ENCODE peak calls at places on chromosomes 16 and 17, in seven cellular contexts. One of them, this sample, is unnamed.
A peak's percentile ranks its signal among the peaks of the same experiment; 100 is the strongest.

GRCh38 chr16:89171216-89172170 is at the start of gene CDH15:
- DNase-seq in neural crest cell: peak; percentile 79
- DNase-seq in ovary: peak; percentile 73
- DNase-seq in Panc1: peak; percentile 64
- DNase-seq in colonic mucosa: peak; percentile 97
- DNase-seq in adrenal gland: peak; percentile 93
- DNase-seq in tibial artery: peak; percentile 85
- DNase-seq in this sample: peak; percentile 63

GRCh38 chr17:49146620-49147306 is 14.2 kb downstream of the B4GALNT2 start:
- DNase-seq in neural crest cell: no peak
- DNase-seq in ovary: no peak
- DNase-seq in Panc1: peak; percentile 94
- DNase-seq in colonic mucosa: no peak
- DNase-seq in adrenal gland: peak; percentile 11
- DNase-seq in tibial artery: no peak
- DNase-seq in this sample: peak; percentile 76

GRCh38 chr16:58931436-58931835 is 197.3 kb upstream of the GOT2 start:
- DNase-seq in neural crest cell: no peak
- DNase-seq in ovary: no peak
- DNase-seq in Panc1: no peak
- DNase-seq in colonic mucosa: no peak
- DNase-seq in adrenal gland: no peak
- DNase-seq in tibial artery: no peak
- DNase-seq in this sample: peak; percentile 80

GRCh38 chr17:35117984-35118383 is 1.7 kb downstream of the RAD51D start:
- DNase-seq in neural crest cell: no peak
- DNase-seq in ovary: no peak
- DNase-seq in Panc1: no peak
- DNase-seq in colonic mucosa: no peak
- DNase-seq in adrenal gland: no peak
- DNase-seq in tibial artery: no peak
- DNase-seq in this sample: no peak

GRCh38 chr17:21211825-21212479 is 2.0 kb downstream of the TMEM11 start:
- DNase-seq in neural crest cell: no peak
- DNase-seq in ovary: no peak
- DNase-seq in Panc1: no peak
- DNase-seq in colonic mucosa: peak; percentile 52
- DNase-seq in adrenal gland: no peak
- DNase-seq in tibial artery: no peak
- DNase-seq in this sample: no peak

GRCh38 chr16:81005644-81006471 is 827 bp downstream of the CMC2 start:
- DNase-seq in neural crest cell: no peak
- DNase-seq in ovary: peak; percentile 40
- DNase-seq in Panc1: no peak
- DNase-seq in colonic mucosa: peak; percentile 83
- DNase-seq in adrenal gland: peak; percentile 90
- DNase-seq in tibial artery: no peak
- DNase-seq in this sample: no peak

GRCh38 chr17:50169121-50169764 is 3.4 kb downstream of the SGCA start:
- DNase-seq in neural crest cell: peak; percentile 63
- DNase-seq in ovary: peak; percentile 78
- DNase-seq in Panc1: peak; percentile 50
- DNase-seq in colonic mucosa: no peak
- DNase-seq in adrenal gland: peak; percentile 55
- DNase-seq in tibial artery: no peak
- DNase-seq in this sample: no peak

GRCh38 chr17:63537991-63538692 is 12.1 kb upstream of the DCAF7 start:
- DNase-seq in neural crest cell: no peak
- DNase-seq in ovary: no peak
- DNase-seq in Panc1: no peak
- DNase-seq in colonic mucosa: no peak
- DNase-seq in adrenal gland: no peak
- DNase-seq in tibial artery: peak; percentile 53
- DNase-seq in this sample: no peak

GRCh38 chr17:43915561-43915960 is 8.2 kb upstream of the MPP2 start:
- DNase-seq in neural crest cell: no peak
- DNase-seq in ovary: no peak
- DNase-seq in Panc1: no peak
- DNase-seq in colonic mucosa: no peak
- DNase-seq in adrenal gland: no peak
- DNase-seq in tibial artery: no peak
- DNase-seq in this sample: no peak

GRCh38 chr16:23013484-23013883 is 135.8 kb downstream of the USP31 start:
- DNase-seq in neural crest cell: no peak
- DNase-seq in ovary: no peak
- DNase-seq in Panc1: no peak
- DNase-seq in colonic mucosa: no peak
- DNase-seq in adrenal gland: no peak
- DNase-seq in tibial artery: no peak
- DNase-seq in this sample: no peak

GRCh38 chr16:22189473-22190168 is 16.5 kb upstream of the EEF2K start:
- DNase-seq in neural crest cell: no peak
- DNase-seq in ovary: peak; percentile 73
- DNase-seq in Panc1: no peak
- DNase-seq in colonic mucosa: peak; percentile 88
- DNase-seq in adrenal gland: peak; percentile 65
- DNase-seq in tibial artery: peak; percentile 79
- DNase-seq in this sample: no peak

GRCh38 chr16:81537721-81538561 is 93.3 kb downstream of the CMIP start:
- DNase-seq in neural crest cell: no peak
- DNase-seq in ovary: no peak
- DNase-seq in Panc1: no peak
- DNase-seq in colonic mucosa: no peak
- DNase-seq in adrenal gland: no peak
- DNase-seq in tibial artery: no peak
- DNase-seq in this sample: no peak

DNA sequence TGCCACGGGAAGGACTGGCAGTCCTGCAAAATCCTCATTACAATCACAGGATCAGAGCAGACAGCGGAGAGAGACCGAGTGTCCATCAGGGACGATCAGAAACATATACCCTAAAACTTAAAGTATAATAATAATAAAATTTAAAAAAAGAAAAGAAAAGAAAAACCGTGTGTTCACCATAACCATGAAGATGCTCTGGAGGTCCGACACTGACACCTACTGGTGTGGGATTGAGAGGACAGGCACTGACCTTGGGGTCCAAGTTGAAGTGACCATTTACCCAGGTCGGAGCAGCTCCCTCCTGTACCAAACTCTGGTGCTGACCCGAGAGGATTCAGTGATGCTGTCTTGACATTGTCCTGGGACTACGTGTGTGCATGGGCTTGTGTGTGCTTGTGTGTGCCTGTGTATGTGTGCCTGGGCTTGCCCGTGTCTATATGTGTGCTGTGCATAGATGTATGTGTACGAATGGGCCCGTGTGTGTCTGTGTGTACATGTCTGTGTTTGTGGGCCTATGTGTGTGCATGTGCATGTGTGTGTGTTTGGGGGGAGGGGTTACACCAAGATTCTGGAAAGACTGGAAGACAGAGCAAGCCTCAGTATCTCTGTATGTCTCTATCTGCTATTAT is 10.0 kb upstream of the CD300LD start:
- DNase-seq in neural crest cell: peak; percentile 54
- DNase-seq in ovary: no peak
- DNase-seq in Panc1: peak; percentile 33
- DNase-seq in colonic mucosa: peak; percentile 29
- DNase-seq in adrenal gland: peak; percentile 58
- DNase-seq in tibial artery: no peak
- DNase-seq in this sample: no peak
- TF ChIP-seq CTCF in neural crest cell: peak; percentile 72
- TF ChIP-seq CTCF in ovary: no peak
- TF ChIP-seq CTCF in Panc1: peak; percentile 92
- TF ChIP-seq CTCF in colonic mucosa: peak; percentile 57
- TF ChIP-seq CTCF in adrenal gland: peak; percentile 20
- TF ChIP-seq CTCF in tibial artery: peak; percentile 24
- TF ChIP-seq CTCF in this sample: peak; percentile 86

DNA sequence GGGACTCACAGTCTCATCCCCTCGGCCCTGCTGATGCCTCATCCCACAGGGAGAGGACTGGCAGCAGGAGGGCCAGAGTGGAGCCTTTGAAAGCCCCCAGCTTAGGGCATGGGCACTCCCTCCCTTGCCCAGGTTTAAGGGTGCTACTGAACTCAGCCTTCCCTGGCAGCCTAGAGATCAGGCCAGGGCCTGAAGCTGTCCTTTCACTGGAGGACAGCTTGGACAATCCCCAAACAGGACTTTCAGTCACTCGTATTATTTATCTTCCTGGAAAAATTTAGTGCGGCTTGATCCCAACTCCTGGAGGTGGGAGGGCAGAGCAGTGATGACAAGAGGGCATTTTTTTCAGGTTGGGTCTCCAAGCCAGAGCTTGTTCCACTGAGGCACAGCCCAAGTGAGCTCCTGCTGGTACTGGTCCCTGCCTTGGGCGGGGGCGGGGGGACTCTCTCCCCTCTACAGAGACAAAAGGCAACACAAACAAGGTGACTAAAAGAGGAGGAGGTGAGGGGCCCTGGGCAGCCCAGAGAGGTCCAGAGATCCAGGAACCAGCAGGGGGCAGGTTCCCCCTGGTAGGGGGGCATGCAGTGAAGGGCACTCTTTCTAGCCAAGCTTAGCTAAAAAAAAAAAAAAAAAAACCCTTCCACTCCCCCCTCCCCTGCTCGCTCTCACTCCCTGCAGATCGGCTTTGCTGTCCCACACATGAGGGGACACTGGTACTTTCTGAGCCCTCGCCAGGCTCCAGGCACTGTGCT is 1.7 kb downstream of the ZNF385C start:
- DNase-seq in neural crest cell: no peak
- DNase-seq in ovary: no peak
- DNase-seq in Panc1: no peak
- DNase-seq in colonic mucosa: no peak
- DNase-seq in adrenal gland: no peak
- DNase-seq in tibial artery: no peak
- DNase-seq in this sample: no peak
- TF ChIP-seq CTCF in neural crest cell: no peak
- TF ChIP-seq CTCF in ovary: no peak
- TF ChIP-seq CTCF in Panc1: no peak
- TF ChIP-seq CTCF in colonic mucosa: no peak
- TF ChIP-seq CTCF in adrenal gland: no peak
- TF ChIP-seq CTCF in tibial artery: no peak
- TF ChIP-seq CTCF in this sample: no peak

DNA sequence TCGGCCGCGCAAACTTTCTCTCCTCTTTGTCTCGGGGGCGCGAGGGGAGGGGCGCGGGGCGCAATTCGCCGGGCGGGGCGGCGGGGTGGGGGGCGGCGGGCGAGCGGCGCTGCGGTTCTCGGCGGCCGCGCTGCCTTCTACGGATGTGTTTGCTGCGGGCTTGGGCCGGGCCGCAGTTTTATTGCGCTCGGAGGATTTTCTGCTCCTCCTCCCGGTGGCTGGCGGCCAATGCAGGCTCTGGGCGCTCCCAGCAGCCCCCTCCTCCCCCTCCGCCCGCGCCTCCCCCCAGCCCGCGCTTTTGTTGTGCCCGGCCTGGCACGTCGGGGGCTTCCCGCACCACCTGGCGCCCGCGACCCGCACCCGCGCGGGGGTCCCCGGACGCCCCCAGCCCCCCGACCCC is at the start of gene TIMP2:
- DNase-seq in neural crest cell: peak; percentile 81
- DNase-seq in ovary: peak; percentile 95
- DNase-seq in Panc1: no peak
- DNase-seq in colonic mucosa: peak; percentile 88
- DNase-seq in adrenal gland: peak; percentile 90
- DNase-seq in tibial artery: peak; percentile 95
- DNase-seq in this sample: no peak
- TF ChIP-seq CTCF in neural crest cell: peak; percentile 61
- TF ChIP-seq CTCF in ovary: no peak
- TF ChIP-seq CTCF in Panc1: no peak
- TF ChIP-seq CTCF in colonic mucosa: peak; percentile 13
- TF ChIP-seq CTCF in adrenal gland: peak; percentile 15
- TF ChIP-seq CTCF in tibial artery: peak; percentile 23
- TF ChIP-seq CTCF in this sample: peak; percentile 22

GRCh38 chr17:14299261-14300093 is 1.4 kb upstream of the HS3ST3B1 start:
- DNase-seq in neural crest cell: no peak
- DNase-seq in ovary: peak; percentile 60
- DNase-seq in Panc1: no peak
- DNase-seq in colonic mucosa: peak; percentile 29
- DNase-seq in adrenal gland: peak; percentile 31
- DNase-seq in tibial artery: no peak
- DNase-seq in this sample: no peak

GRCh38 chr17:14298221-14298994 is 2.5 kb upstream of the HS3ST3B1 start:
- DNase-seq in neural crest cell: no peak
- DNase-seq in ovary: peak; percentile 37
- DNase-seq in Panc1: no peak
- DNase-seq in colonic mucosa: no peak
- DNase-seq in adrenal gland: no peak
- DNase-seq in tibial artery: no peak
- DNase-seq in this sample: no peak

GRCh38 chr17:14295676-14296075 is 5.2 kb upstream of the HS3ST3B1 start:
- DNase-seq in neural crest cell: no peak
- DNase-seq in ovary: no peak
- DNase-seq in Panc1: no peak
- DNase-seq in colonic mucosa: no peak
- DNase-seq in adrenal gland: no peak
- DNase-seq in tibial artery: no peak
- DNase-seq in this sample: no peak

GRCh38 chr17:14296511-14296910 is 4.4 kb upstream of the HS3ST3B1 start:
- DNase-seq in neural crest cell: no peak
- DNase-seq in ovary: no peak
- DNase-seq in Panc1: no peak
- DNase-seq in colonic mucosa: no peak
- DNase-seq in adrenal gland: no peak
- DNase-seq in tibial artery: no peak
- DNase-seq in this sample: no peak

GRCh38 chr17:14297161-14297851 is 3.6 kb upstream of the HS3ST3B1 start:
- DNase-seq in neural crest cell: no peak
- DNase-seq in ovary: peak; percentile 50
- DNase-seq in Panc1: no peak
- DNase-seq in colonic mucosa: no peak
- DNase-seq in adrenal gland: no peak
- DNase-seq in tibial artery: no peak
- DNase-seq in this sample: no peak
- TF ChIP-seq CTCF in neural crest cell: peak; percentile 61
- TF ChIP-seq CTCF in ovary: no peak
- TF ChIP-seq CTCF in Panc1: no peak
- TF ChIP-seq CTCF in colonic mucosa: no peak
- TF ChIP-seq CTCF in adrenal gland: no peak
- TF ChIP-seq CTCF in tibial artery: no peak
- TF ChIP-seq CTCF in this sample: peak; percentile 48

GRCh38 chr16:85553436-85554113 is 59.5 kb upstream of the GSE1 start:
- DNase-seq in neural crest cell: no peak
- DNase-seq in ovary: peak; percentile 72
- DNase-seq in Panc1: no peak
- DNase-seq in colonic mucosa: peak; percentile 76
- DNase-seq in adrenal gland: peak; percentile 82
- DNase-seq in tibial artery: peak; percentile 83
- DNase-seq in this sample: no peak
- TF ChIP-seq CTCF in neural crest cell: peak; percentile 45
- TF ChIP-seq CTCF in ovary: no peak
- TF ChIP-seq CTCF in Panc1: peak; percentile 61
- TF ChIP-seq CTCF in colonic mucosa: no peak
- TF ChIP-seq CTCF in adrenal gland: no peak
- TF ChIP-seq CTCF in tibial artery: no peak
- TF ChIP-seq CTCF in this sample: no peak